ENCODE peak calls at places on chromosomes 5 and 9, in ten cellular contexts. One of them, this sample, is unnamed.

GRCh38 chr5:117497626-117498025 is 923.0 kb upstream of the SEMA6A start:
- DNase-seq in adrenal gland: no peak
- DNase-seq in left ventricle myocardium inferior: no peak
- DNase-seq in astrocyte: no peak
- DNase-seq in MM.1S: no peak
- DNase-seq in cardiac muscle cell: no peak
- DNase-seq in testis: no peak
- DNase-seq in heart left ventricle: no peak
- DNase-seq in SK-N-SH: no peak
- DNase-seq in fibroblast of lung: no peak
- DNase-seq in this sample: no peak

GRCh38 chr5:1737790-1738405 is 61.7 kb downstream of the MRPL36 start:
- DNase-seq in adrenal gland: peak
- DNase-seq in left ventricle myocardium inferior: no peak
- DNase-seq in astrocyte: no peak
- DNase-seq in MM.1S: peak
- DNase-seq in cardiac muscle cell: peak
- DNase-seq in testis: no peak
- DNase-seq in heart left ventricle: no peak
- DNase-seq in SK-N-SH: peak
- DNase-seq in fibroblast of lung: peak
- DNase-seq in this sample: peak

GRCh38 chr9:8268881-8269280 is 469.3 kb upstream of the DMAC1 start:
- DNase-seq in adrenal gland: no peak
- DNase-seq in left ventricle myocardium inferior: no peak
- DNase-seq in astrocyte: no peak
- DNase-seq in MM.1S: no peak
- DNase-seq in cardiac muscle cell: no peak
- DNase-seq in testis: no peak
- DNase-seq in heart left ventricle: no peak
- DNase-seq in SK-N-SH: no peak
- DNase-seq in fibroblast of lung: no peak
- DNase-seq in this sample: no peak

GRCh38 chr5:92616085-92616484 is 964.9 kb downstream of the NR2F1-AS1 start:
- DNase-seq in adrenal gland: no peak
- DNase-seq in left ventricle myocardium inferior: no peak
- DNase-seq in astrocyte: no peak
- DNase-seq in MM.1S: no peak
- DNase-seq in cardiac muscle cell: no peak
- DNase-seq in testis: no peak
- DNase-seq in heart left ventricle: no peak
- DNase-seq in SK-N-SH: no peak
- DNase-seq in fibroblast of lung: peak
- DNase-seq in this sample: no peak

GRCh38 chr5:10248378-10249260 is 1.1 kb downstream of the ATPSCKMT start:
- DNase-seq in adrenal gland: no peak
- DNase-seq in left ventricle myocardium inferior: no peak
- DNase-seq in astrocyte: no peak
- DNase-seq in MM.1S: no peak
- DNase-seq in cardiac muscle cell: no peak
- DNase-seq in testis: no peak
- DNase-seq in heart left ventricle: no peak
- DNase-seq in SK-N-SH: no peak
- DNase-seq in fibroblast of lung: no peak
- DNase-seq in this sample: no peak

GRCh38 chr5:154002093-154002492 is 36.6 kb downstream of the FAM114A2 start:
- DNase-seq in adrenal gland: peak
- DNase-seq in left ventricle myocardium inferior: no peak
- DNase-seq in astrocyte: peak
- DNase-seq in MM.1S: no peak
- DNase-seq in cardiac muscle cell: peak
- DNase-seq in testis: no peak
- DNase-seq in heart left ventricle: peak
- DNase-seq in SK-N-SH: no peak
- DNase-seq in fibroblast of lung: peak
- DNase-seq in this sample: no peak

GRCh38 chr9:104881991-104882555 is 45.9 kb downstream of the ABCA1 start:
- DNase-seq in adrenal gland: no peak
- DNase-seq in left ventricle myocardium inferior: no peak
- DNase-seq in astrocyte: no peak
- DNase-seq in MM.1S: no peak
- DNase-seq in cardiac muscle cell: no peak
- DNase-seq in testis: no peak
- DNase-seq in heart left ventricle: no peak
- DNase-seq in SK-N-SH: peak
- DNase-seq in fibroblast of lung: no peak
- DNase-seq in this sample: no peak

GRCh38 chr5:28743362-28743761 is 1705.0 kb upstream of the CDH9 start:
- DNase-seq in adrenal gland: no peak
- DNase-seq in left ventricle myocardium inferior: no peak
- DNase-seq in astrocyte: peak
- DNase-seq in MM.1S: peak
- DNase-seq in cardiac muscle cell: no peak
- DNase-seq in testis: no peak
- DNase-seq in heart left ventricle: no peak
- DNase-seq in SK-N-SH: no peak
- DNase-seq in fibroblast of lung: peak
- DNase-seq in this sample: no peak

GRCh38 chr9:110891760-110892159 is 146.5 kb downstream of the LPAR1 start:
- DNase-seq in adrenal gland: no peak
- DNase-seq in left ventricle myocardium inferior: no peak
- DNase-seq in astrocyte: peak
- DNase-seq in MM.1S: no peak
- DNase-seq in cardiac muscle cell: no peak
- DNase-seq in testis: no peak
- DNase-seq in heart left ventricle: no peak
- DNase-seq in SK-N-SH: no peak
- DNase-seq in fibroblast of lung: peak
- DNase-seq in this sample: no peak

GRCh38 chr5:121497176-121497575 is 354.5 kb upstream of the FTMT start:
- DNase-seq in adrenal gland: no peak
- DNase-seq in left ventricle myocardium inferior: no peak
- DNase-seq in astrocyte: peak
- DNase-seq in MM.1S: no peak
- DNase-seq in cardiac muscle cell: no peak
- DNase-seq in testis: no peak
- DNase-seq in heart left ventricle: no peak
- DNase-seq in SK-N-SH: no peak
- DNase-seq in fibroblast of lung: peak
- DNase-seq in this sample: no peak

GRCh38 chr9:3740690-3741419 is 215.1 kb upstream of the RFX3 start:
- DNase-seq in adrenal gland: no peak
- DNase-seq in left ventricle myocardium inferior: no peak
- DNase-seq in astrocyte: peak
- DNase-seq in MM.1S: no peak
- DNase-seq in cardiac muscle cell: no peak
- DNase-seq in testis: no peak
- DNase-seq in heart left ventricle: no peak
- DNase-seq in SK-N-SH: no peak
- DNase-seq in fibroblast of lung: peak
- DNase-seq in this sample: no peak

GRCh38 chr5:149954798-149955197 is 5.8 kb upstream of the SLC26A2 start:
- DNase-seq in adrenal gland: no peak
- DNase-seq in left ventricle myocardium inferior: no peak
- DNase-seq in astrocyte: no peak
- DNase-seq in MM.1S: no peak
- DNase-seq in cardiac muscle cell: no peak
- DNase-seq in testis: no peak
- DNase-seq in heart left ventricle: no peak
- DNase-seq in SK-N-SH: no peak
- DNase-seq in fibroblast of lung: no peak
- DNase-seq in this sample: no peak

GRCh38 chr5:148120317-148120716 is 48.0 kb upstream of the SPINK14 start:
- DNase-seq in adrenal gland: no peak
- DNase-seq in left ventricle myocardium inferior: no peak
- DNase-seq in astrocyte: no peak
- DNase-seq in MM.1S: no peak
- DNase-seq in cardiac muscle cell: no peak
- DNase-seq in testis: no peak
- DNase-seq in heart left ventricle: no peak
- DNase-seq in SK-N-SH: no peak
- DNase-seq in fibroblast of lung: no peak
- DNase-seq in this sample: no peak

GRCh38 chr9:119302988-119303698 is 66.1 kb downstream of the BRINP1 start:
- DNase-seq in adrenal gland: no peak
- DNase-seq in left ventricle myocardium inferior: no peak
- DNase-seq in astrocyte: no peak
- DNase-seq in MM.1S: no peak
- DNase-seq in cardiac muscle cell: no peak
- DNase-seq in testis: no peak
- DNase-seq in heart left ventricle: no peak
- DNase-seq in SK-N-SH: no peak
- DNase-seq in fibroblast of lung: no peak
- DNase-seq in this sample: no peak

GRCh38 chr9:14277761-14278160 is 36.2 kb downstream of the NFIB start:
- DNase-seq in adrenal gland: no peak
- DNase-seq in left ventricle myocardium inferior: no peak
- DNase-seq in astrocyte: no peak
- DNase-seq in MM.1S: no peak
- DNase-seq in cardiac muscle cell: no peak
- DNase-seq in testis: no peak
- DNase-seq in heart left ventricle: no peak
- DNase-seq in SK-N-SH: no peak
- DNase-seq in fibroblast of lung: no peak
- DNase-seq in this sample: no peak
- H3K4me3 ChIP-seq in adrenal gland: no peak
- H3K4me3 ChIP-seq in left ventricle myocardium inferior: peak
- H3K4me3 ChIP-seq in astrocyte: no peak
- H3K4me3 ChIP-seq in MM.1S: no peak
- H3K4me3 ChIP-seq in cardiac muscle cell: no peak
- H3K4me3 ChIP-seq in testis: no peak
- H3K4me3 ChIP-seq in heart left ventricle: peak
- H3K4me3 ChIP-seq in SK-N-SH: no peak
- H3K4me3 ChIP-seq in fibroblast of lung: no peak
- H3K4me3 ChIP-seq in this sample: no peak

DNA sequence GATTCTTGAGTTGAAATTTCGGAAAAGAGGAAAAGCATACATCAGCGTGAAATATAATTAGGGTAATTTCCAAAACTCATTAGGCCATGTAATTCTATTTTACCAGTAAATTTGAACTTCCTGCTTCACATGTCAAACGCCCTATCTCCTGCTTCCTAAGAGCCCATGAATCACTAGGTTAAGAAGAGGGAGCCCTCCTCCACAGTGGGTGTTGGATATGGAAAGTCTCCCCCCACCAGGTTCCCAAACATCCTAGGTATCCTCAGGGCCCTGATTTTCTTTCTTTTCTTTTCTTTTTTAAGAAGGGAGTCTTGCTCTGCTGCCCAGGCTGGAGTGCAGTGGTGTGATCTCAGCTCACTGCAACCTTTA is 115.1 kb downstream of the SUSD1 start:
- DNase-seq in adrenal gland: no peak
- DNase-seq in left ventricle myocardium inferior: no peak
- DNase-seq in astrocyte: no peak
- DNase-seq in MM.1S: no peak
- DNase-seq in cardiac muscle cell: no peak
- DNase-seq in testis: no peak
- DNase-seq in heart left ventricle: no peak
- DNase-seq in SK-N-SH: no peak
- DNase-seq in fibroblast of lung: no peak
- DNase-seq in this sample: no peak
- H3K27ac ChIP-seq in adrenal gland: no peak
- H3K27ac ChIP-seq in left ventricle myocardium inferior: peak
- H3K27ac ChIP-seq in astrocyte: peak
- H3K27ac ChIP-seq in MM.1S: no peak
- H3K27ac ChIP-seq in cardiac muscle cell: no peak
- H3K27ac ChIP-seq in testis: no peak
- H3K27ac ChIP-seq in heart left ventricle: peak
- H3K27ac ChIP-seq in SK-N-SH: peak
- H3K27ac ChIP-seq in fibroblast of lung: peak
- H3K27ac ChIP-seq in this sample: no peak

DNA sequence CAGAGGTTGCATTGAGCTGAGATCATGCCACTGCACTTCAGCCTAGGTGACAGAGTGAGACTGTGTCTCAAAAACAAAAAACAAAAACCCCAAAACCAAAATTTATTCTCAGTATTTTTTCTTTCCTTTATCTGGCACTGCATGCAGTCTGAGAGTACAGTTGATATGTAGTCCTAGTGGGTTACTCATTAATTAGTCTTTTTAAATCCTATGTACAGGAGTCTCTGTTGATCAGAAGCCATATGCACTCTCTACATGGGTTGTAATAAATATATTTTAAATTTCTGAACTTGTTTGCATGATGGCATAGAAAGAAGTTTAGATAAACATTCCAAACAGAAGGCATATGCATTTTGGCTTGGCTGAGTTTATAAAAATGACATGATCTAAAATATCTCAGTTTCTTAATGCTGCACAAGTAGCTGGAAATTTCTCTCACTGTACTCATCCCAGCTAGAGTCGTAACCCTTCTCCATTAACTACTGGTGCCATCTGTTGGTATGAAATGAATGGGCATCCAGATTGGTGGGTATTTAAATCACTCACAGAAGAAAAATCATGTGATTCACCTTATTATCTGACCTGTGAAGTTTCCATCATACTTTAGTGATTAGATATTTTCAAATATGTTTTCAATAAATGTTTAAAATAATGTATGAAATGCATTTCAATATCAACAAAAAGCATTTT is 284.8 kb downstream of the CTNND2 start:
- DNase-seq in adrenal gland: no peak
- DNase-seq in left ventricle myocardium inferior: no peak
- DNase-seq in astrocyte: peak
- DNase-seq in MM.1S: no peak
- DNase-seq in cardiac muscle cell: no peak
- DNase-seq in testis: no peak
- DNase-seq in heart left ventricle: no peak
- DNase-seq in SK-N-SH: no peak
- DNase-seq in fibroblast of lung: peak
- DNase-seq in this sample: no peak
- TF ChIP-seq CTCF in adrenal gland: no peak
- TF ChIP-seq CTCF in left ventricle myocardium inferior: peak
- TF ChIP-seq CTCF in astrocyte: peak
- TF ChIP-seq CTCF in MM.1S: no peak
- TF ChIP-seq CTCF in cardiac muscle cell: no peak
- TF ChIP-seq CTCF in testis: no peak
- TF ChIP-seq CTCF in heart left ventricle: peak
- TF ChIP-seq CTCF in SK-N-SH: peak
- TF ChIP-seq CTCF in fibroblast of lung: no peak
- TF ChIP-seq CTCF in this sample: no peak

DNA sequence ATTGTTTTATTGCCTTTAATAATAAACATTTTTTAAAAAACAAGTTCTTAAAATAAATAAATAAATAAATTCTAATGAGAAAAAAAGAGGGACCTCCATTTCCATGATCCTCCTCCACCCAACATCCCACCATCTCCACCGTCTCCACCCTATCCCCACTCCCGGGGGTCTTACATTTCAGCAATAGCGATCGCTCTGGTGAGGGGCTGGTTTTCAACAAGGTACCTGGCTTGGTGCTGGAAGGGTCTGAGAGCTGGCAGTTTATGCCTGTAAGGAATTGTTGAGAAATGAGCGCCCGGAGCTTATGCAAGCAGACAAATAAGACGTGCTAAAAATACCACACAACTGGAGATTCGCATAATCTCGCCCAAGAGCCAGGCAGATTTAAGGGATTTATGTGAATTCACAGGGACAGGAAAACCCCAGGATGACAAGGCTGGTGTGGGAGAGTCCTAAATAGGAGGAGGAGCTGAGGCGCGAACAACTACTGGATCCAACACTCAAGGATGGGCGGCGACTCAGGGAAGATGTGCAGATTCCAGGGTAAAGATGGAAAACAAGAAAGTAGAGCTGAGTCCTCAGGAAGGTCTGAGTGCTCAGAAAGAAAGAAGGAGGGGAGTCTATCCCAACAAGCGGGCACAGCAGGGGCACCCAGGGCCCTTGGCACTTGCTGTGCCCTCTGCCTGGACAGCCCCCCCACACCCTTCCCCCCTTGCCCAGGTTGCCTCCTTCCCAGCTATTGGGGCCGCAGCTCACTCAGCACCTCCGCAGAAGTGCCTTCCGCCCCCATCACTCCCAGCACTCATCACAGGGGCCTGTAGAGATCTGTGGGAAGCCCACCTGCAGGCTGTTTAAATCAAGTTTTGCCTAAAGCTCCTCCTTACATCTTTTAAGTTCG is 27.0 kb downstream of the TRIM14 start:
- DNase-seq in adrenal gland: peak
- DNase-seq in left ventricle myocardium inferior: no peak
- DNase-seq in astrocyte: no peak
- DNase-seq in MM.1S: no peak
- DNase-seq in cardiac muscle cell: peak
- DNase-seq in testis: no peak
- DNase-seq in heart left ventricle: no peak
- DNase-seq in SK-N-SH: no peak
- DNase-seq in fibroblast of lung: no peak
- DNase-seq in this sample: peak
- H3K4me3 ChIP-seq in adrenal gland: no peak
- H3K4me3 ChIP-seq in left ventricle myocardium inferior: no peak
- H3K4me3 ChIP-seq in astrocyte: no peak
- H3K4me3 ChIP-seq in MM.1S: no peak
- H3K4me3 ChIP-seq in cardiac muscle cell: no peak
- H3K4me3 ChIP-seq in testis: no peak
- H3K4me3 ChIP-seq in heart left ventricle: no peak
- H3K4me3 ChIP-seq in SK-N-SH: no peak
- H3K4me3 ChIP-seq in fibroblast of lung: no peak
- H3K4me3 ChIP-seq in this sample: peak

This sample was measured in WERI-Rb-1.